ENCODE peak calls at places on chromosomes 1 and 21, in nine cellular contexts. C, B, M, K, W, N, V, A and Q are unnamed samples.

GRCh38 chr1:60859111-60859510 is 223.2 kb upstream of the NFIA start:
- DNase-seq in B (no peak), V (no peak), N (no peak), M (no peak), W (no peak), K (no peak), C (no peak), A (no peak), Q (no peak)

GRCh38 chr1:38451541-38451993 is 405.0 kb upstream of the POU3F1 start:
- DNase-seq in K (no peak), C (no peak), M (no peak), N (peak), V (no peak), W (no peak), A (peak), B (no peak), Q (no peak)

GRCh38 chr1:11842154-11843041 is 5.2 kb downstream of the NPPA start:
- DNase-seq in B (no peak), M (no peak), A (peak), N (peak), C (no peak), K (peak), V (no peak), W (no peak), Q (no peak)

GRCh38 chr1:24067978-24068377 is 44.0 kb downstream of the MYOM3 start:
- DNase-seq in C (no peak), K (no peak), A (no peak), V (no peak), W (no peak), M (no peak), N (no peak), B (no peak), Q (no peak)

GRCh38 chr1:187413770-187414169 is 585.0 kb downstream of the PLA2G4A start:
- DNase-seq in V (no peak), M (no peak), W (no peak), B (no peak), A (no peak), C (peak), N (peak), K (no peak), Q (no peak)

GRCh38 chr1:59509341-59509869 is 212.5 kb downstream of the FGGY start:
- DNase-seq in N (no peak), V (no peak), W (no peak), M (no peak), K (no peak), C (no peak), B (no peak), A (no peak), Q (no peak)

GRCh38 chr21:32411366-32412161 is 942 bp upstream of the EVA1C start:
- DNase-seq in W (no peak), V (peak), N (peak), K (peak), M (peak), A (no peak), C (peak), B (no peak), Q (no peak)

GRCh38 chr1:218705391-218705790 is 360.3 kb downstream of the TGFB2 start:
- DNase-seq in W (no peak), K (no peak), V (no peak), A (peak), N (no peak), B (no peak), C (peak), M (peak), Q (no peak)

GRCh38 chr1:205144751-205145150 is 23.0 kb upstream of the RBBP5 start:
- DNase-seq in V (no peak), K (no peak), W (no peak), B (peak), A (no peak), M (no peak), C (no peak), N (peak), Q (no peak)

GRCh38 chr1:232574867-232575523 is 54.9 kb downstream of the SIPA1L2 start:
- DNase-seq in B (no peak), W (no peak), V (no peak), M (peak), A (no peak), K (no peak), C (no peak), N (no peak), Q (no peak)

GRCh38 chr1:110454328-110454727 is 3.4 kb downstream of the PROK1 start:
- DNase-seq in K (no peak), V (no peak), N (no peak), A (no peak), M (no peak), C (no peak), W (no peak), B (no peak), Q (no peak)

GRCh38 chr1:32848354-32849063 is 22.2 kb downstream of the FNDC5 start:
- DNase-seq in N (no peak), V (no peak), A (no peak), M (no peak), B (no peak), K (no peak), C (no peak), W (no peak), Q (no peak)

GRCh38 chr1:167711797-167712196 is 10.0 kb upstream of the MPZL1 start:
- DNase-seq in C (no peak), K (no peak), B (no peak), A (no peak), V (no peak), W (no peak), N (no peak), M (no peak), Q (no peak)

GRCh38 chr1:117146570-117147340 is 25.2 kb upstream of the TRIM45 start:
- DNase-seq in W (no peak), V (no peak), K (no peak), N (peak), C (peak), B (peak), A (peak), M (peak), Q (no peak)

GRCh38 chr1:211336161-211336560 is 9.5 kb downstream of the TRAF5 start:
- DNase-seq in C (no peak), W (no peak), B (no peak), K (no peak), A (no peak), M (no peak), N (no peak), V (no peak), Q (no peak)

GRCh38 chr1:1080122-1080753 is 6.1 kb upstream of the RNF223 start:
- DNase-seq in B (peak), N (peak), W (peak), A (no peak), K (peak), C (peak), V (peak), M (no peak), Q (no peak)

GRCh38 chr1:207861442-207862177 is 49.3 kb downstream of the CD34 start:
- DNase-seq in A (no peak), M (no peak), N (no peak), C (no peak), W (no peak), B (no peak), K (no peak), V (peak), Q (no peak)

GRCh38 chr1:2206813-2207488 is 12.4 kb upstream of the FAAP20 start:
- DNase-seq in N (no peak), A (no peak), C (no peak), V (no peak), W (peak), B (no peak), K (no peak), M (no peak), Q (no peak)

GRCh38 chr1:112040891-112041740 is 51.6 kb upstream of the KCND3 start:
- DNase-seq in W (no peak), B (no peak), N (no peak), C (no peak), K (no peak), A (no peak), M (no peak), V (no peak), Q (no peak)

GRCh38 chr1:2468041-2468472 is 8.0 kb upstream of the PLCH2 start:
- DNase-seq in V (peak), A (no peak), C (no peak), N (peak), B (no peak), W (no peak), M (no peak), K (no peak), Q (peak)

GRCh38 chr1:63642901-63643300 is 49.7 kb downstream of the PGM1 start:
- DNase-seq in W (no peak), V (no peak), M (no peak), A (no peak), B (no peak), K (no peak), N (no peak), C (no peak), Q (no peak)

GRCh38 chr1:228225740-228226139 is 17.9 kb downstream of the OBSCN start:
- DNase-seq in M (no peak), K (no peak), C (no peak), A (no peak), V (no peak), W (no peak), N (no peak), B (no peak), Q (no peak)

GRCh38 chr1:112247036-112247597 is 148.9 kb upstream of the CTTNBP2NL start:
- DNase-seq in B (no peak), V (no peak), C (no peak), N (no peak), W (no peak), M (no peak), A (no peak), K (no peak), Q (no peak)

GRCh38 chr21:46098303-46099141 is 610 bp downstream of the COL6A2 start:
- DNase-seq in W (no peak), C (no peak), N (peak), K (peak), A (no peak), B (no peak), M (no peak), V (peak), Q (peak)

GRCh38 chr21:22516230-22516629 is 1518.0 kb downstream of the NCAM2 start:
- DNase-seq in K (no peak), C (no peak), N (no peak), V (no peak), W (no peak), B (no peak), A (no peak), M (no peak), Q (no peak)

GRCh38 chr1:26145041-26145959 is 13.6 kb upstream of the FAM110D start:
- DNase-seq in W (peak), V (peak), N (peak), M (peak), A (peak), C (peak), B (no peak), K (peak), Q (peak)

GRCh38 chr1:87718241-87718950 is 389.7 kb downstream of the LMO4 start:
- DNase-seq in V (no peak), K (no peak), C (no peak), A (no peak), B (no peak), M (no peak), W (no peak), N (peak), Q (no peak)

GRCh38 chr1:115501476-115501875 is 140.3 kb upstream of the VANGL1 start:
- DNase-seq in C (no peak), W (no peak), M (no peak), A (no peak), B (no peak), V (no peak), N (no peak), K (no peak), Q (no peak)

GRCh38 chr1:190046231-190046630 is 431.4 kb downstream of the BRINP3 start:
- DNase-seq in B (no peak), M (no peak), W (no peak), A (no peak), N (peak), C (no peak), V (no peak), K (no peak), Q (no peak)

GRCh38 chr1:9766759-9767442 is 56.9 kb downstream of the CLSTN1 start:
- DNase-seq in M (peak), V (no peak), K (no peak), W (no peak), B (peak), N (peak), A (peak), C (peak), Q (no peak)

GRCh38 chr1:41274827-41275519 is 32.9 kb upstream of the SCMH1 start:
- DNase-seq in W (no peak), N (no peak), B (no peak), A (no peak), V (no peak), K (no peak), C (no peak), M (no peak), Q (no peak)

GRCh38 chr1:3461934-3462275 is 7.4 kb downstream of the ARHGEF16 start:
- DNase-seq in N (no peak), B (no peak), K (no peak), A (no peak), V (no peak), C (no peak), M (no peak), W (no peak), Q (no peak)

GRCh38 chr1:150548632-150549495 is at the start of gene ADAMTSL4:
- DNase-seq in N (peak), V (peak), M (peak), W (no peak), A (peak), C (peak), B (no peak), K (peak), Q (peak)

DNA sequence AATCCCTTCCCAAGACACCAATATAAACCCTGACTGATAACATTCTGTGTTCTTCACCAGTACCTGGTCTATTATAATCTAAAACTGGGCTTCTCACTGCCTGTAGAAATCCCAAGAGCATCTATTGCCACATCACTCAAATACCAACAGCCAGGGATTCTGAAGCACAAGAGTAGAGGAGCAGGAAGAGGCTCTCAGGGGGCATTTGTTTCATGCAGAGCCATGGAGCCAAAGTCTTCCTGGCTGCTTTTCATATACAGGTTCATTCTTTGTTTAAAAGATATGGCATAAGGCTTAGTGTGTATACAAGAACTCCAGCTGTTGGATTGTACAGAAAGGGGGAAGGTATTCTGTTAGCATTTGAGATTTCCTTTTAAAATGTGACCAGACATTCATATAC is 38.2 kb upstream of the USH2A start:
- DNase-seq in B (no peak), N (peak), K (no peak), M (no peak), V (no peak), A (no peak), W (no peak), C (no peak), Q (no peak)
- TF ChIP-seq CTCF in B (no peak), N (no peak), K (no peak), M (no peak), V (no peak), A (no peak), W (no peak), C (no peak), Q (no peak)

DNA sequence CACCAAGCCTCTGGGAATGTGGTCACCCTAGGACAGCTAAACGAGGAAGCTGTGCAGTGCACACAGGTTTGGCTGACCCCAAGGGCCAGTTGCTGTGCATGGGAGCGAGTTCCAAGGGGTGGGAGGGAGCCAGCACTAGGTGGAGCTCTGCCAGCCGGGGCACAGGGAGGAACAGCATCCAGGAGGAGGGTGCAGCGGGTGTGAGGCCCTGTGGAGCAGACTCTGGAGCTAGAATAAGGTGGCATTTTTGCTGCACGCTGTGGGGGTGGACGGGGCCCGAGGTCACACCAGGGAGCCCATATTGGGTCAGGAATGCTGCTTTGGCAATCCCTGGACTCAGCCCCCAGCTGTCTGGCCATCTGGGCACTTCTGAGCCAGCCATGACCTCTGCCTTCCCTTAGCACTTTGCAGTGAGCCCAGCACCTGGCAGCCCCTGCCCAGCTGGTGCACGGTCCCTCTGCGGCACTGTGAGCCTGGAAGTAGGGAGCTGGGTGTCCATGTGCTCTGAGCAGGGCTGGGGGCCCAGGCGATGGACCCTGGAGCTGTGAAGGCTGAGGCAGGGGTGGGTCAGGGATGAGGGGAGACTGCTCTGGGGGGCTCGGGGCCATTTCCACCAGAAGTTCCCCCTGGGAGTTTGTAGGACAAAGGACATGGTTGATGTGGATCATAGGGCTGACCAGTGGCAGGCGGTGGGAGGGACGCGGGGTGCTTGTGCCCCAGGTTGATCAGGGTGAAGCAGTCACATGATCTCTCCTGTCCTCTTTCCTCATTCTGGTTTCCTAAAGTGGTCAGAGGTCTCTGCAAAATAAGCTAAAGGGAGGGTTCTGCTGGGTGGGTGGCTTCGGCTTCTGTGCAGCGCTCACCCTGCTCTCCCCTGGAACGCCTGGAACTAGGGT is 8.9 kb downstream of the PDXK start:
- DNase-seq in N (peak), C (peak), K (peak), W (no peak), V (peak), B (no peak), A (no peak), M (no peak), Q (no peak)
- TF ChIP-seq CTCF in N (peak), C (peak), K (no peak), W (no peak), V (no peak), B (no peak), A (peak), M (peak), Q (no peak)

GRCh38 chr1:224245188-224245587 is 62.1 kb downstream of the DEGS1 start:
- DNase-seq in M (no peak), N (peak), A (peak), C (peak), V (no peak), B (peak), K (no peak), W (no peak), Q (no peak)
- TF ChIP-seq CTCF in M (no peak), N (no peak), A (no peak), C (no peak), V (no peak), B (no peak), K (no peak), W (no peak), Q (no peak)

GRCh38 chr1:21668232-21669032 is 725 bp downstream of the RAP1GAP start:
- DNase-seq in M (no peak), B (no peak), C (no peak), W (no peak), N (no peak), V (no peak), K (no peak), A (no peak), Q (no peak)
- TF ChIP-seq CTCF in M (no peak), B (no peak), C (no peak), W (no peak), N (peak), V (no peak), K (no peak), A (peak), Q (peak)

DNA sequence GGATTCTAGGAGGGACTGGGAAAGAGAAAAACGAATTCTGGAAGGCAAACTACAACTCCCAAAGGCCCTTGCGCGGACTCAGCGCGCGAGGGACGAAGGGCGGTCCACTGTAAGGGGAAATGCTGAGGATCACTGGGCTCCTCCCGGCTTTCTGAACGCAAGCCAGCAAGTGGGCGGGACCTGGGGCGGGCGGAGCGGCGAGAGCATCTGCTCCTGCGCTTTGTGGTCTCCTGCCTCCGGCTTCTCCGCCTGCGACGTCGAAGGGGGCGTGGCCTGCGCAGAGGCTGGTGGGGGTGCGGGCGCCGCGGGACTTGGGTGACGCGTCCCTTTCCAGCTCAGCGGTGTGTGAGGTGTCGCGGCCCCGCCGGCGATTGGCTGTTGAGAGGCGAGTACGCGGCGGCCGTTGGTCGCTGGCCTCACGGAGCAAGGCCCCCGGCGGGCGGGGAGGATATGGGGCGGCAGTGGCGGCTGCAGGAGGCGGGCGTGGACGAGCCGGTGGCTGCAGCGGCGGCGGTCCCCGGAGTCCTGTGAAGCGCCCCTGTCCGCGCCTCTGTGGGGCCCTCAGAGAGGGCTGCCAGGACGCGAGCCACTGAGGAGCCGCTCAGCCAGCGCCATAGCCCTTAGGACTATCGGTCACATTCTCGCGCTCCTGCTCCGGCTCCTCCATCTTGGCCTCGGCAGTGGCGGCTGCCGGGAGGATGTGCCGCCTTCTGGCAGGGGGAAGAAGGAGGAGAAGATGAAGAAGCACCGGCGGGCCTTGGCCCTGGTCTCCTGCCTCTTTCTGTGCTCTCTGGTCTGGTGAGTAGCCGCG is at the start of gene SUCO:
- DNase-seq in V (peak), K (peak), N (peak), C (peak), A (peak), W (peak), B (peak), M (peak), Q (peak)
- TF ChIP-seq CTCF in V (no peak), K (peak), N (peak), C (no peak), A (peak), W (peak), B (no peak), M (peak), Q (peak)